ENCODE peak calls at places on chromosomes 2 and 18, in four cellular contexts. M, V, D and U are unnamed samples.

GRCh38 chr18:36481201-36481657 is 183.7 kb downstream of the FHOD3 start:
- DNase-seq in M (no peak), D (no peak), V (no peak), U (no peak)

GRCh38 chr2:104658149-104658839 is 195.6 kb upstream of the POU3F3 start:
- DNase-seq in V (peak; percentile 75), D (peak; percentile 11), M (no peak), U (no peak)

GRCh38 chr2:119696005-119696404 is 17.0 kb downstream of the TMEM177 start:
- DNase-seq in M (no peak), V (no peak), D (no peak), U (no peak)

GRCh38 chr2:105380432-105381118 is 18.3 kb downstream of the FHL2 start:
- DNase-seq in D (no peak), V (no peak), M (peak; percentile 61), U (no peak)

GRCh38 chr2:164015328-164016123 is 279.7 kb upstream of the FIGN start:
- DNase-seq in D (no peak), V (no peak), M (no peak), U (peak; percentile 72)

GRCh38 chr2:8152392-8153257 is 529.2 kb upstream of the ID2 start:
- DNase-seq in M (no peak), D (no peak), V (no peak), U (peak; percentile 21)

GRCh38 chr2:172427990-172428840 is 829 bp downstream of the ITGA6 start:
- DNase-seq in V (peak; percentile 63), D (no peak), M (no peak), U (no peak)

GRCh38 chr18:23281626-23282436 is 146.5 kb downstream of the CABLES1 start:
- DNase-seq in M (no peak), D (no peak), V (peak; percentile 70), U (no peak)

GRCh38 chr2:241546771-241547498 is 11.6 kb upstream of the BOK start:
- DNase-seq in D (no peak), M (no peak), V (peak; percentile 44), U (no peak)

GRCh38 chr2:183149489-183149888 is 25.2 kb downstream of the NUP35 start:
- DNase-seq in V (no peak), M (no peak), D (no peak), U (no peak)

GRCh38 chr2:175251425-175252041 is 70.0 kb upstream of the ATP5MC3 start:
- DNase-seq in D (peak; percentile 8), V (no peak), M (no peak), U (no peak)

GRCh38 chr2:219658861-219659260 is 31.4 kb downstream of the SLC4A3 start:
- DNase-seq in M (no peak), V (no peak), D (no peak), U (no peak)

GRCh38 chr2:226799211-226799975 is at the start of gene IRS1:
- DNase-seq in V (peak; percentile 78), M (peak; percentile 89), D (peak; percentile 85), U (no peak)

GRCh38 chr18:46398625-46399024 is 258.4 kb downstream of the LOXHD1 start:
- DNase-seq in M (no peak), D (no peak), V (no peak), U (no peak)

GRCh38 chr2:230203110-230203676 is 16.6 kb downstream of the SP110 start:
- DNase-seq in D (no peak), M (no peak), V (no peak), U (peak; percentile 79)

GRCh38 chr2:10170256-10170655 is 47.7 kb downstream of the RRM2 start:
- DNase-seq in V (no peak), D (peak; percentile 67), M (no peak), U (no peak)

GRCh38 chr2:15747698-15748471 is 156.2 kb downstream of the DDX1 start:
- DNase-seq in D (no peak), M (no peak), V (peak; percentile 84), U (no peak)

GRCh38 chr2:17517481-17518211 is 594 bp downstream of the RAD51AP2 start:
- DNase-seq in D (no peak), M (no peak), V (no peak), U (no peak)

GRCh38 chr2:42962521-42962953 is 170.2 kb upstream of the HAAO start:
- DNase-seq in D (no peak), V (no peak), M (no peak), U (no peak)

GRCh38 chr2:211033765-211034164 is 477.4 kb downstream of the CPS1 start:
- DNase-seq in D (no peak), V (no peak), M (no peak), U (no peak)

GRCh38 chr18:9918016-9918680 is 4.3 kb downstream of the VAPA start:
- DNase-seq in V (no peak), D (no peak), M (no peak), U (no peak)

GRCh38 chr2:85712849-85713612 is 18.9 kb downstream of the GNLY start:
- DNase-seq in D (peak; percentile 34), V (no peak), M (peak; percentile 88), U (no peak)

GRCh38 chr2:43262239-43262638 is 35.8 kb upstream of the ZFP36L2 start:
- DNase-seq in V (no peak), D (no peak), M (no peak), U (no peak)

DNA sequence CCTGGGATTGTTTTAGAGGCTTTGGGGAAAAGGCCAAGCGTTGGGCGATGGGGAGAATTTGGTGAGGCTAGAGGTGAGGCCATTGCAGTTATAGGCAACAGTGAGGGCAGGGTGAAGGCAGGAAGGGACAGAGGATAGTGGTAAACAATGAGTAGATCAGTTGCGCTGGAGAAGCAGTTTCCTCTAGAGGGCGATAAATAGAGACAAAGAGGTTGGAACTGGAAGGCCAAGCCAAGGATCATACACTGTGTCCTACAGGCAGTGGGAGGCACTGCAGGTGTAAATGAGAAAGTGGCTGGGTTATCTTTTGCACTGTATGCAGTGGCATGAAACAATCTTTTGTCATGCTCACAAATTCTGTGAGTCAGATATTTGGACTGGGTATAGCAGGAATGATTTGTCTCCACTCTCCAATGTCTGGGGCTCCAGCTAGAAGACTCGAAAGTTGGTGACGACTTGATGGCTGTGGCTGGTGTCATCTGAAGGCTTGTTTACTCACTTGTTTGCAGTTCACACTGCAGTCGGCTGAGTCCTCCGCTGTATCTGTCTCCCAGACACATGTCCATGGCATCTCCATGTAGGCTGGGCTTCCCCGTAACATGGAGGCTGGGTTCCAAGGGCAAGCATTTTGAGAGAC is 82.1 kb downstream of the TNP1 start:
- DNase-seq in M (no peak), V (peak; percentile 82), D (peak; percentile 25), U (peak; percentile 21)
- TF ChIP-seq CTCF in M (peak; percentile 27), V (peak; percentile 97), D (peak; percentile 50), U (peak; percentile 94)

DNA sequence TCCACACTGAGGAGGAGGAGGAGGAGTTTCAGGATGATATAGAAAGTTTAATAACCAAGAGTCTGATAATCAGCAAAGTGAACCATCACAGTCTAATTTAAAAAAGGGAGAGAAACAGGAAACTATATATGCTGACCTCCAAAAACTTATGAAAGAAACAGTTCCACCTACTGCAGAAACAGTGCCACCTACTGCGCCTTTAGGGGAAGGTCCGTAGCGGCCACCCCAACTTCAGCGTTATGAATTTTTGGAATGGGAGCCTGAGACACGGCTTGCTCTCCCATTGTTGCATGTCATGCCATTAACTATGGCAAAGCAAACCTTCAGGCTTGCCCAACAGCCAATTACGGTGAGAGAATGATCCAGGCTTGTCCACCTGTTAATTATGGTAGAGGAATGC is 1719.2 kb upstream of the LRRTM1 start:
- DNase-seq in M (no peak), V (peak; percentile 36), D (no peak), U (no peak)
- TF ChIP-seq CTCF in M (no peak), V (peak; percentile 76), D (peak; percentile 6), U (no peak)

GRCh38 chr2:60565472-60565871 is 12.0 kb upstream of the BCL11A start:
- DNase-seq in M (no peak), D (peak; percentile 22), V (no peak), U (no peak)
- TF ChIP-seq CTCF in M (no peak), D (peak; percentile 22), V (peak; percentile 52), U (peak; percentile 35)

GRCh38 chr2:206442854-206443734 is at the start of gene ADAM23:
- DNase-seq in D (peak; percentile 74), V (peak; percentile 89), M (no peak), U (no peak)
- TF ChIP-seq CTCF in D (no peak), V (peak; percentile 66), M (no peak), U (no peak)